ENCODE peak calls at places on chromosome 7, in seven cellular contexts. G, D, S, J, U, V and L are unnamed samples.

GRCh38 chr7:2522780-2523433 is 3.3 kb downstream of the LFNG start:
- DNase-seq in G (no peak), D (no peak), S (peak), J (no peak), U (peak), V (peak), L (no peak)

GRCh38 chr7:137196665-137197064 is 146.9 kb downstream of the PTN start:
- DNase-seq in G (no peak), D (no peak), S (no peak), J (no peak), U (no peak), V (no peak), L (no peak)

GRCh38 chr7:107446531-107446930 is 23.3 kb upstream of the GPR22 start:
- DNase-seq in G (peak), D (no peak), S (no peak), J (no peak), U (no peak), V (no peak), L (no peak)

GRCh38 chr7:86904949-86905834 is 154.3 kb downstream of the ELAPOR2 start:
- DNase-seq in G (peak), D (no peak), S (peak), J (peak), U (no peak), V (peak), L (no peak)

GRCh38 chr7:67311901-67312300 is 315.3 kb downstream of the TYW1 start:
- DNase-seq in G (no peak), D (no peak), S (no peak), J (no peak), U (no peak), V (no peak), L (no peak)

GRCh38 chr7:111091623-111092370 is 870 bp downstream of the LRRN3 start:
- DNase-seq in G (no peak), D (no peak), S (no peak), J (no peak), U (no peak), V (no peak), L (peak)

GRCh38 chr7:99490878-99491277 is 9.2 kb downstream of the ZNF394 start:
- DNase-seq in G (no peak), D (no peak), S (no peak), J (no peak), U (no peak), V (no peak), L (no peak)

GRCh38 chr7:625376-625971 is 101.0 kb upstream of the DNAAF5 start:
- DNase-seq in G (no peak), D (no peak), S (no peak), J (no peak), U (no peak), V (no peak), L (no peak)

GRCh38 chr7:101690061-101690460 is 61.0 kb upstream of the MYL10 start:
- DNase-seq in G (no peak), D (no peak), S (no peak), J (no peak), U (no peak), V (no peak), L (no peak)

GRCh38 chr7:158957921-158958471 is 101.6 kb downstream of the DYNC2I1 start:
- DNase-seq in G (no peak), D (no peak), S (no peak), J (no peak), U (peak), V (peak), L (peak)

GRCh38 chr7:32519763-32520162 is 24.5 kb downstream of the AVL9 start:
- DNase-seq in G (no peak), D (no peak), S (no peak), J (no peak), U (no peak), V (no peak), L (no peak)

GRCh38 chr7:17506090-17506489 is 207.6 kb downstream of the AHR start:
- DNase-seq in G (no peak), D (peak), S (peak), J (no peak), U (no peak), V (no peak), L (no peak)

GRCh38 chr7:98301693-98302470 is 20.4 kb downstream of the BRI3 start:
- DNase-seq in G (no peak), D (no peak), S (no peak), J (no peak), U (no peak), V (no peak), L (no peak)

GRCh38 chr7:3805151-3805550 is 504.1 kb downstream of the SDK1 start:
- DNase-seq in G (no peak), D (no peak), S (peak), J (no peak), U (no peak), V (no peak), L (no peak)

GRCh38 chr7:135774284-135774683 is 25.7 kb upstream of the FAM180A start:
- DNase-seq in G (peak), D (no peak), S (peak), J (no peak), U (peak), V (peak), L (peak)

GRCh38 chr7:147759327-147759943 is 831.1 kb upstream of the C7orf33 start:
- DNase-seq in G (no peak), D (no peak), S (no peak), J (no peak), U (no peak), V (peak), L (no peak)

GRCh38 chr7:157022681-157023588 is 12.5 kb upstream of the MNX1 start:
- DNase-seq in G (no peak), D (no peak), S (no peak), J (no peak), U (no peak), V (no peak), L (no peak)

GRCh38 chr7:158865462-158865922 is 9.1 kb downstream of the DYNC2I1 start:
- DNase-seq in G (no peak), D (peak), S (no peak), J (no peak), U (peak), V (no peak), L (peak)

GRCh38 chr7:55127622-55128081 is 108.8 kb downstream of the EGFR start:
- DNase-seq in G (no peak), D (no peak), S (no peak), J (no peak), U (peak), V (peak), L (peak)

GRCh38 chr7:25026156-25026555 is 46.2 kb upstream of the OSBPL3 start:
- DNase-seq in G (no peak), D (no peak), S (no peak), J (no peak), U (no peak), V (no peak), L (no peak)

GRCh38 chr7:131244259-131244852 is 83.3 kb upstream of the MKLN1 start:
- DNase-seq in G (peak), D (no peak), S (peak), J (peak), U (no peak), V (no peak), L (no peak)

GRCh38 chr7:123535517-123535916 is 1.1 kb upstream of the IQUB start:
- DNase-seq in G (no peak), D (no peak), S (no peak), J (no peak), U (no peak), V (no peak), L (no peak)

GRCh38 chr7:30206942-30207341 is 72.2 kb downstream of the MTURN start:
- DNase-seq in G (no peak), D (no peak), S (no peak), J (no peak), U (no peak), V (no peak), L (no peak)

GRCh38 chr7:130135208-130136205 is 65.2 kb downstream of the KLHDC10 start:
- DNase-seq in G (no peak), D (no peak), S (no peak), J (no peak), U (no peak), V (no peak), L (no peak)

GRCh38 chr7:30196408-30196807 is 61.6 kb downstream of the MTURN start:
- DNase-seq in G (no peak), D (no peak), S (no peak), J (no peak), U (no peak), V (no peak), L (no peak)

GRCh38 chr7:148825338-148825737 is 58.8 kb downstream of the EZH2 start:
- DNase-seq in G (no peak), D (no peak), S (no peak), J (no peak), U (no peak), V (no peak), L (no peak)

GRCh38 chr7:94054130-94054529 is 50.0 kb upstream of the BET1 start:
- DNase-seq in G (no peak), D (no peak), S (no peak), J (no peak), U (no peak), V (no peak), L (no peak)

GRCh38 chr7:139572704-139573395 is 49.4 kb downstream of the CLEC2L start:
- DNase-seq in G (no peak), D (no peak), S (no peak), J (no peak), U (no peak), V (no peak), L (no peak)

GRCh38 chr7:114409750-114410149 is 4.9 kb upstream of the FOXP2 start:
- DNase-seq in G (peak), D (no peak), S (no peak), J (no peak), U (no peak), V (no peak), L (no peak)

GRCh38 chr7:5419523-5420107 is 4.0 kb downstream of the TNRC18 start:
- DNase-seq in G (no peak), D (no peak), S (no peak), J (no peak), U (no peak), V (no peak), L (no peak)

GRCh38 chr7:100629117-100629711 is 12.1 kb downstream of the TFR2 start:
- DNase-seq in G (no peak), D (no peak), S (peak), J (no peak), U (no peak), V (no peak), L (no peak)

GRCh38 chr7:112144284-112145059 is 61.7 kb downstream of the DOCK4 start:
- DNase-seq in G (no peak), D (no peak), S (no peak), J (no peak), U (no peak), V (no peak), L (no peak)

GRCh38 chr7:128665057-128665456 is 7.0 kb upstream of the GARIN1A start:
- DNase-seq in G (no peak), D (no peak), S (no peak), J (no peak), U (no peak), V (no peak), L (no peak)

GRCh38 chr7:103094102-103094501 is 19.2 kb downstream of the ARMC10 start:
- DNase-seq in G (no peak), D (no peak), S (peak), J (no peak), U (no peak), V (no peak), L (no peak)

GRCh38 chr7:103710247-103710646 is 264.2 kb upstream of the SLC26A5 start:
- DNase-seq in G (no peak), D (no peak), S (no peak), J (no peak), U (no peak), V (no peak), L (no peak)